ENCODE peak calls at places on chromosomes 5 and 9, in four cellular contexts. W, S, G and E are unnamed samples.

GRCh38 chr9:26673276-26673675 is 219.3 kb downstream of the CAAP1 start:
- DNase-seq in S (no peak), W (no peak), G (no peak), E (no peak)

GRCh38 chr9:111902396-111903147 is 6.0 kb downstream of the UGCG start:
- DNase-seq in G (no peak), S (no peak), W (no peak), E (no peak)

GRCh38 chr5:102796481-102796880 is 41.4 kb downstream of the PAM start:
- DNase-seq in S (no peak), G (no peak), W (no peak), E (peak)

GRCh38 chr5:149944666-149945065 is at the start of gene PDE6A:
- DNase-seq in G (no peak), S (no peak), W (no peak), E (no peak)

GRCh38 chr5:36398137-36398536 is 96.4 kb upstream of the RANBP3L start:
- DNase-seq in S (no peak), G (no peak), W (peak), E (peak)

GRCh38 chr5:36059571-36060515 is 6.8 kb downstream of the UGT3A2 start:
- DNase-seq in W (no peak), G (no peak), S (no peak), E (no peak)

GRCh38 chr9:17063535-17064135 is 71.2 kb upstream of the CNTLN start:
- DNase-seq in W (peak), S (peak), G (no peak), E (peak)

GRCh38 chr9:35729700-35730485 is 2.1 kb downstream of the TLN1 start:
- DNase-seq in G (no peak), S (peak), W (peak), E (peak)

GRCh38 chr5:171857537-171857936 is 71.9 kb downstream of the SMIM23 start:
- DNase-seq in G (no peak), S (no peak), W (no peak), E (no peak)

GRCh38 chr9:99266136-99267023 is 44.3 kb downstream of the SEC61B start:
- DNase-seq in G (peak), S (peak), W (peak), E (peak)

GRCh38 chr9:134923466-134923865 is 5.8 kb upstream of the FCN1 start:
- DNase-seq in S (no peak), W (no peak), G (no peak), E (no peak)

GRCh38 chr5:24681106-24681505 is 36.3 kb upstream of the CDH10 start:
- DNase-seq in G (no peak), S (no peak), W (no peak), E (no peak)

GRCh38 chr5:157511656-157512644 is 51.9 kb downstream of the NIPAL4 start:
- DNase-seq in G (no peak), S (peak), W (peak), E (peak)

GRCh38 chr5:52743970-52744369 is 43.7 kb upstream of the ITGA1 start:
- DNase-seq in S (no peak), W (no peak), G (no peak), E (no peak)

GRCh38 chr9:94057918-94058317 is 26.3 kb upstream of the PTPDC1 start:
- DNase-seq in G (no peak), S (no peak), W (no peak), E (no peak)

GRCh38 chr9:90141723-90142122 is 500.9 kb downstream of the DIRAS2 start:
- DNase-seq in W (no peak), S (no peak), G (no peak), E (peak)

GRCh38 chr9:89649045-89649691 is 44.4 kb downstream of the GADD45G start:
- DNase-seq in W (no peak), G (no peak), S (no peak), E (peak)

GRCh38 chr9:106784076-106784475 is 78.9 kb upstream of the ZNF462 start:
- DNase-seq in W (no peak), S (no peak), G (no peak), E (no peak)

DNA sequence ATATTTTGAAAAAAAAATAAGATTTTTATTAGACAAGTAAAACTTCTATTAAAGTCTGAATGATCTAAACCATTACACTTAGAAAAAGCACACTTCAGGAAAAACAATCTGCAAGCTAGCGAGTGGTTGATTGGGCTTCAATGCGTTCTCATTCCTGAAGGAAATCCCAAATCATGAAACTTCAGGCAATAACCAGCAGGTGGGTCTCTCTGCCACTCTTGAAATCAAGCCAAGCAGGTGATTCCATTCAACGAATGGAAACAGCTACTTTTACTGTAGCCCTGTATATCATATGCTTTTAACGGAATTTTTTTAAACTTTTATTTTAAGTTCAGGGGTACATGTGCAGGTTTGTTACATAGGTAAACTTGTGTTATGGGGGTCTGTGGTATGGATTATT is 234.5 kb upstream of the TRPM3 start:
- DNase-seq in G (no peak), W (peak), S (no peak), E (peak)
- TF ChIP-seq FOSL1 in G (no peak), W (no peak), S (no peak), E (no peak)

DNA sequence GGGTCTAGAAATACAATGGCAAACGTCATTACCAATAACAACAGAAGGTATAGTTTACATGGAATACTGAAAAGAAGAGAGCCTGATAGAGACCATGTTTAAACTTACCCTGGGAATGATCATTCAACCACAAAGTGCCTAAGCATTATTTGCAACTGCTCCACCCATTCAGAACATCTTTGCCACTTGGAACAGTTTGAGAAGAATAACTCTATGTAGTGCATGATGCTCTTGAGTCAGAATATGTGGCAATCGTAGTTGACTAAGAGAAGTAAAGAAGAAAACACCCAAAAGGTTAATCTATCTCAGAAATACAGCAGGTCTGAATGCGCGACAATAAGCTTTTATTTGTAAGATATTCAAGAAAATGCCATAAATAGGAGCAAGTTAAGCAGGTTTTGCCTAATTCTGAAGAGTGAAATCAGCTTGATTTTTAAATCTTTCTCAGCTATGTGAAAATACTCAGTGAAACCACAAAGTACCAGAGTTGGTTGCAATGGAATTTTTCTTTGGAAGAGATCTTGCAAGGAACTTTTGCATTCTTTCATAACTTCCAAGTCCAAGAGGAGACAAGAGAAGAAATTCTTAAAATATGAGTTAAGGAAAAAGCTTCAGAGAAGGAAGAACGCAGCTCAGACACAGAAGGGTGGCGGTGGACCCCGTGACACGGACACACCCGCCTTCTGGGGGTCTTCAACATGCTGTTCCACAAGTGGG is 64.3 kb downstream of the HABP4 start:
- DNase-seq in G (no peak), W (no peak), S (no peak), E (no peak)
- TF ChIP-seq FOSL1 in G (no peak), W (no peak), S (no peak), E (no peak)

GRCh38 chr5:179406031-179406681 is 60.9 kb upstream of the ADAMTS2 start:
- DNase-seq in G (peak), W (no peak), S (no peak), E (no peak)

GRCh38 chr5:179404321-179405053 is 59.2 kb upstream of the ADAMTS2 start:
- DNase-seq in S (no peak), G (peak), W (no peak), E (no peak)

GRCh38 chr5:179405426-179406030 is 60.3 kb upstream of the ADAMTS2 start:
- DNase-seq in G (no peak), W (no peak), S (no peak), E (no peak)

GRCh38 chr5:179405054-179405416 is 59.8 kb upstream of the ADAMTS2 start:
- DNase-seq in S (no peak), G (peak), W (no peak), E (no peak)

DNA sequence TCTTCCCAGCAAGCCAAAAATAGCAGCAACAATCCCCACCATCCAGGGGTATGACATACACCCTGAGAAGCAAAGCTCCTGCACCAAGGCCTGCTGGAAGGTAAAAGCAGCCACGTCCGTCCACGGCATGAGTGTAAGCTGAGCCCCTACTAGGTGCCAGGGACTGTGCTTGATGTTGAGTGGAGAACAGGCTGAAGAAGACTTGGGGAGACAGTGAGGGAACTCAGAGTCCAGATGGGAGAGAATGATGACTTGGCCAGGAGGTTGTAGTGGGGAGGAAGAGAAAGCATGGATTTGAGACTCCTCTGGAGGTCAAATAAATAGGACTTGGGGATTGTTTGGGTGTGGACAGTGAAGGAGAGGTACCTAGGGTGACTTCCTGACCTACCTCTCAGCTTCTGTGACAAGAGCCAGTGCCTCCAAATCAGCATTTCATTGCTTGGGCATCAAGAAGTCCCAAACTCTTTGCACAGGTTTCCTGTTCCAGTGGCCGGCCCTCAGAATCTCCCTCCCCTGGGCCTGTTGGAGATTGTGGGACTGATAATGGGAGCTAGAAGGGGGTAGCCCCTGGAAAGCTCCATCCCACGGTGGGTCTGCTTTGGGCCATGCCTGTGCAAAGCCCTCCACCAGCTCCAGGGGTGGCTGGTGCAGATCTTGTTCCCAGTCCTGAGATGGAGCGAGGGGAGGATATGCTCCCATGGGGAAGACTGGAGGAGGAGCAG is 58.3 kb upstream of the ADAMTS2 start:
- DNase-seq in S (no peak), W (no peak), G (peak), E (no peak)
- TF ChIP-seq FOSL1 in S (no peak), W (no peak), G (no peak), E (no peak)

GRCh38 chr5:91388362-91388761 is 5.2 kb upstream of the ARRDC3 start:
- DNase-seq in S (no peak), G (no peak), W (no peak), E (no peak)

GRCh38 chr5:91383027-91383955 is at the start of gene ARRDC3:
- DNase-seq in G (peak), W (peak), S (peak), E (peak)

GRCh38 chr5:91384671-91385430 is 1.7 kb upstream of the ARRDC3 start:
- DNase-seq in W (peak), S (peak), G (no peak), E (peak)

GRCh38 chr5:91383956-91384300 is 811 bp upstream of the ARRDC3 start:
- DNase-seq in W (no peak), G (no peak), S (no peak), E (peak)

GRCh38 chr5:91386120-91386519 is 3.0 kb upstream of the ARRDC3 start:
- DNase-seq in S (no peak), G (no peak), W (no peak), E (no peak)
- TF ChIP-seq FOSL1 in S (no peak), G (no peak), W (no peak), E (no peak)

GRCh38 chr9:98087420-98088354 is 31.2 kb downstream of the NANS start:
- DNase-seq in S (no peak), G (peak), W (no peak), E (no peak)
- TF ChIP-seq FOSL1 in S (no peak), G (no peak), W (no peak), E (no peak)

GRCh38 chr5:170287532-170287931 is 10.0 kb downstream of the LCP2 start:
- DNase-seq in S (no peak), W (no peak), G (no peak), E (no peak)
- TF ChIP-seq FOSL1 in S (no peak), W (no peak), G (no peak), E (no peak)

DNA sequence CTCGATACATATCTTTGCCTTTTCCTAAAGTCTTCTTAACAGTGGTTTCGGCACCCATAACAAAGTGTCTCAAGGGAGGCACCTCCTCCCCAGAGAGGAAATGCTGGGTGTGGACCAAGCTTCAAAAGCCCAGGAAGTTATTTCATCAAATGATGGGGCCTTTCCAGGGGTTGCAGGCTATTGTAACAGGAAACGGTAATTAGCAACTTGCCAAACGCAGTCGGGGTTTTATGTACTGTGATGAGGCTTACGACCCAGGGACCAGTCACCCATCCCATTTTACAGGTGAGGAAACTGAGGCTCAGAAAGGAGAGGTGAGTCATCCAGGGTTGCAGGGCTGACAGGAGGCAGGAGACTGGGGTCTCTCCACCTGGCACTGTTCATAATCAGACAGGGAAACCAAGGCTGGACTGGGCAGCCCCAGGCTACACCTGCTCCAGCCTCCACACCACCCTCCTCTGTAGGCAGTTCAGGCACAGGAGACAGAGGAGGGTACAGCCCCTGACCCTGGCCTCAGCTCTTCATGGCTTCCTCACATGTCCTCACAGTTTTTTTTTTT is 30.0 kb upstream of the SUSD3 start:
- DNase-seq in W (no peak), G (no peak), S (no peak), E (no peak)
- TF ChIP-seq FOSL1 in W (no peak), G (no peak), S (no peak), E (no peak)